ENCODE peak calls at places on chromosomes 2 and 18, in ten cellular contexts. V is esophagus squamous epithelium, A is gastrocnemius medialis, B is aorta, D is K562, H is HL-60, E is AG04450, J is substantia nigra, G is body of pancreas, O is brain microvascular endothelial cell. X is an unnamed sample.
A peak's percentile ranks its signal among the peaks of the same experiment; 100 is the strongest.

GRCh38 chr2:198401644-198402043 is 597.3 kb downstream of the PLCL1 start:
- DNase-seq in H (no peak), A (no peak), J (no peak), G (no peak), B (no peak), O (no peak), V (no peak), E (no peak), D (no peak), X (no peak)

GRCh38 chr18:77103991-77104521 is 28.5 kb downstream of the MBP start:
- DNase-seq in H (no peak), D (no peak), A (no peak), J (no peak), E (no peak), V (no peak), B (no peak), O (peak; percentile 63), G (no peak), X (no peak)

GRCh38 chr18:50654658-50655550 is 95.0 kb downstream of the MAPK4 start:
- DNase-seq in J (no peak), A (peak; percentile 74), B (no peak), D (no peak), H (no peak), V (no peak), G (no peak), E (no peak), O (no peak), X (no peak)

GRCh38 chr2:60779426-60779825 is 23.4 kb downstream of the PAPOLG start:
- DNase-seq in J (no peak), E (no peak), O (no peak), A (no peak), G (no peak), H (no peak), B (no peak), V (no peak), D (no peak), X (no peak)

GRCh38 chr18:51137051-51137729 is 60.3 kb downstream of the MEX3C start:
- DNase-seq in A (no peak), O (peak; percentile 75), D (no peak), B (no peak), J (no peak), E (no peak), G (no peak), H (no peak), V (no peak), X (no peak)

GRCh38 chr2:134193006-134193405 is 60.9 kb upstream of the MGAT5 start:
- DNase-seq in A (no peak), E (no peak), J (no peak), H (no peak), V (no peak), G (no peak), D (no peak), B (no peak), O (peak; percentile 72), X (no peak)

GRCh38 chr18:70288851-70289328 is at the start of gene SOCS6:
- DNase-seq in O (no peak), J (no peak), H (peak; percentile 39), A (peak; percentile 41), V (peak; percentile 4), E (peak; percentile 15), B (peak; percentile 83), D (peak; percentile 55), G (peak; percentile 67), X (no peak)

GRCh38 chr2:28613616-28614501 is 118.0 kb downstream of the PLB1 start:
- DNase-seq in E (peak; percentile 79), B (peak; percentile 26), V (no peak), G (peak; percentile 75), D (no peak), J (no peak), A (no peak), H (no peak), O (peak; percentile 85), X (peak; percentile 99)

GRCh38 chr2:120926463-120927165 is 190.9 kb downstream of the GLI2 start:
- DNase-seq in O (no peak), E (no peak), D (no peak), H (no peak), A (no peak), B (no peak), J (no peak), G (no peak), V (no peak), X (no peak)

GRCh38 chr2:192591617-192592016 is 396.9 kb upstream of the TMEFF2 start:
- DNase-seq in B (no peak), A (no peak), G (no peak), V (no peak), J (no peak), H (no peak), D (no peak), E (no peak), O (no peak), X (no peak)

GRCh38 chr2:126749537-126749936 is 93.6 kb downstream of the GYPC start:
- DNase-seq in G (no peak), A (no peak), V (no peak), D (no peak), H (no peak), E (no peak), B (no peak), J (no peak), O (no peak), X (no peak)

GRCh38 chr2:9536504-9536903 is 19.1 kb downstream of the ADAM17 start:
- DNase-seq in H (no peak), B (no peak), E (no peak), A (no peak), D (no peak), G (no peak), V (no peak), O (no peak), J (no peak), X (no peak)

GRCh38 chr2:9538000-9538507 is 17.6 kb downstream of the ADAM17 start:
- DNase-seq in H (peak; percentile 61), B (no peak), D (no peak), O (no peak), J (no peak), A (no peak), E (no peak), G (no peak), V (no peak), X (no peak)

GRCh38 chr2:9532421-9532820 is 23.2 kb downstream of the ADAM17 start:
- DNase-seq in D (no peak), J (no peak), E (no peak), V (no peak), O (no peak), A (no peak), G (no peak), B (no peak), H (no peak), X (no peak)

GRCh38 chr2:9533663-9534062 is 22.0 kb downstream of the ADAM17 start:
- DNase-seq in V (no peak), A (no peak), G (no peak), E (no peak), O (no peak), H (no peak), B (no peak), D (no peak), J (no peak), X (no peak)

GRCh38 chr2:9535177-9535576 is 20.5 kb downstream of the ADAM17 start:
- DNase-seq in O (no peak), E (no peak), J (no peak), B (no peak), D (no peak), G (no peak), A (no peak), V (no peak), H (no peak), X (no peak)
- H3K27ac ChIP-seq in O (no peak overlapping the region), E (no peak overlapping the region), J (no peak overlapping the region), B (no peak overlapping the region), D (no peak overlapping the region), G (no peak overlapping the region), A (no peak overlapping the region), V (no peak overlapping the region), H (no peak overlapping the region), X (no peak overlapping the region)

GRCh38 chr2:44244135-44244871 is 31.0 kb upstream of the SLC3A1 start:
- DNase-seq in G (peak; percentile 75), B (peak; percentile 59), H (peak; percentile 7), O (peak; percentile 44), A (peak; percentile 65), D (peak; percentile 48), V (no peak), J (peak; percentile 5), E (peak; percentile 30), X (no peak)
- H3K27ac ChIP-seq in G (peak overlapping the region; percentile 95), B (no peak overlapping the region), H (peak overlapping the region; percentile 72), O (no peak overlapping the region), A (peak overlapping the region; percentile 76), D (no peak overlapping the region), V (no peak overlapping the region), J (peak overlapping the region; percentile 77), E (no peak overlapping the region), X (no peak overlapping the region)

GRCh38 chr2:227877359-227878309 is 6.2 kb downstream of the DAW1 start:
- DNase-seq in J (no peak), D (no peak), O (no peak), B (no peak), A (no peak), E (no peak), H (no peak), V (no peak), G (no peak), X (no peak)
- H3K27ac ChIP-seq in J (no peak overlapping the region), D (no peak overlapping the region), O (peak overlapping the region; percentile 89), B (peak overlapping the region; percentile 97), A (no peak overlapping the region), E (no peak overlapping the region), H (no peak overlapping the region), V (no peak overlapping the region), G (no peak overlapping the region), X (no peak overlapping the region)

GRCh38 chr2:10392100-10392499 is 56.0 kb downstream of the ODC1 start:
- DNase-seq in H (no peak), G (no peak), B (no peak), E (no peak), A (no peak), D (no peak), J (no peak), O (no peak), V (no peak), X (no peak)

GRCh38 chr2:10392548-10392947 is 55.6 kb downstream of the ODC1 start:
- DNase-seq in G (no peak), V (no peak), D (no peak), H (no peak), J (no peak), E (no peak), A (no peak), B (no peak), O (no peak), X (no peak)

GRCh38 chr2:10389596-10389995 is 58.5 kb downstream of the ODC1 start:
- DNase-seq in V (no peak), D (no peak), G (no peak), B (no peak), E (no peak), O (no peak), J (no peak), H (no peak), A (no peak), X (no peak)

GRCh38 chr2:10389191-10389590 is 58.9 kb downstream of the ODC1 start:
- DNase-seq in A (no peak), E (no peak), J (no peak), G (no peak), B (no peak), D (no peak), O (no peak), V (no peak), H (no peak), X (no peak)

DNA sequence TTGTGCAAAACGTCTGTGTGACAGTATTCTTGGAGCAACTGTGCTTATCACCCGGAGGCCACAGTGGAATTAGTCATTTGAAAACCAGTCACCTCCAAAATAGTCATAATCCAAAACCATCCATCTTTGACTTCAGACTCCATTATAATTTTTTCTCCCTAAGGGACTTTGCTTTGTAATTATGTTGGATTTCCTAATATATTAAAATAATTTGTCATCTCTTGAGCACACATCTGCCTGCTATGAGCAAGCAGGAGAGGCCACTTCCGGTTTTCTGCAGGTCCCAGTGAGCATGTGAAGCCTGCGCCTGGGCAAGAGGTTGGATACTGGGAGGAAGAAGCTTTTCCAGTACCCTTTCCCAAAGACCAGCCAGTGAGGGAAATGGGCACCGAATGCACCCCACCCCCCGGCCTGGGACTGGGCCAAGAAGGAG is 57.7 kb downstream of the ODC1 start:
- DNase-seq in O (no peak), G (no peak), E (no peak), B (no peak), A (no peak), D (no peak), V (no peak), H (peak; percentile 78), J (no peak), X (no peak)
- H3K27ac ChIP-seq in O (no peak overlapping the region), G (no peak overlapping the region), E (no peak overlapping the region), B (no peak overlapping the region), A (no peak overlapping the region), D (no peak overlapping the region), V (no peak overlapping the region), H (peak overlapping the region; percentile 40), J (no peak overlapping the region), X (peak overlapping the region; percentile 27)